ENCODE peak calls at places on chromosomes 11 and 22, in four cellular contexts. One of them, this sample, is unnamed.

GRCh38 chr11:75428989-75429640 is 3.9 kb downstream of the KLHL35 start:
- DNase-seq in HepG2: no peak
- DNase-seq in H1: no peak
- DNase-seq in GM12878: no peak
- DNase-seq in this sample: no peak

GRCh38 chr11:121555172-121555571 is 102.4 kb upstream of the SORL1-AS1 start:
- DNase-seq in HepG2: no peak
- DNase-seq in H1: no peak
- DNase-seq in GM12878: no peak
- DNase-seq in this sample: peak

GRCh38 chr11:60098508-60098907 is 10.0 kb downstream of the MS4A2 start:
- DNase-seq in HepG2: peak
- DNase-seq in H1: no peak
- DNase-seq in GM12878: no peak
- DNase-seq in this sample: no peak

GRCh38 chr11:8192016-8192895 is 23.4 kb upstream of the RIC3 start:
- DNase-seq in HepG2: peak
- DNase-seq in H1: peak
- DNase-seq in GM12878: no peak
- DNase-seq in this sample: peak

GRCh38 chr11:61090521-61090920 is 11.8 kb upstream of the CD5 start:
- DNase-seq in HepG2: no peak
- DNase-seq in H1: no peak
- DNase-seq in GM12878: no peak
- DNase-seq in this sample: no peak

GRCh38 chr11:84905411-84905810 is 721.7 kb downstream of the DLG2 start:
- DNase-seq in HepG2: no peak
- DNase-seq in H1: no peak
- DNase-seq in GM12878: no peak
- DNase-seq in this sample: no peak

GRCh38 chr11:110092577-110093406 is at the start of gene ZC3H12C:
- DNase-seq in HepG2: peak
- DNase-seq in H1: peak
- DNase-seq in GM12878: no peak
- DNase-seq in this sample: peak

GRCh38 chr11:8631395-8632110 is 37.5 kb upstream of the STK33 start:
- DNase-seq in HepG2: no peak
- DNase-seq in H1: no peak
- DNase-seq in GM12878: no peak
- DNase-seq in this sample: no peak

GRCh38 chr11:2779981-2780849 is 80.4 kb upstream of the KCNQ1OT1 start:
- DNase-seq in HepG2: peak
- DNase-seq in H1: peak
- DNase-seq in GM12878: no peak
- DNase-seq in this sample: peak

GRCh38 chr11:35554491-35555237 is 29.2 kb upstream of the PAMR1 start:
- DNase-seq in HepG2: no peak
- DNase-seq in H1: no peak
- DNase-seq in GM12878: no peak
- DNase-seq in this sample: no peak

GRCh38 chr22:33544707-33545106 is 375.6 kb downstream of the LARGE1 start:
- DNase-seq in HepG2: no peak
- DNase-seq in H1: no peak
- DNase-seq in GM12878: no peak
- DNase-seq in this sample: no peak

GRCh38 chr22:50169774-50170341 is 673 bp upstream of the PANX2 start:
- DNase-seq in HepG2: no peak
- DNase-seq in H1: no peak
- DNase-seq in GM12878: no peak
- DNase-seq in this sample: peak

GRCh38 chr11:15901790-15902189 is 454.6 kb downstream of the SOX6 start:
- DNase-seq in HepG2: peak
- DNase-seq in H1: no peak
- DNase-seq in GM12878: no peak
- DNase-seq in this sample: no peak

GRCh38 chr11:61384271-61385242 is 7.8 kb upstream of the TMEM216 start:
- DNase-seq in HepG2: peak
- DNase-seq in H1: peak
- DNase-seq in GM12878: no peak
- DNase-seq in this sample: no peak

GRCh38 chr22:44753189-44754042 is 1.0 kb downstream of the ARHGAP8 start:
- DNase-seq in HepG2: no peak
- DNase-seq in H1: no peak
- DNase-seq in GM12878: no peak
- DNase-seq in this sample: no peak

GRCh38 chr11:78000193-78000592 is 5.7 kb upstream of the INTS4 start:
- DNase-seq in HepG2: peak
- DNase-seq in H1: peak
- DNase-seq in GM12878: no peak
- DNase-seq in this sample: peak

GRCh38 chr22:50713008-50713385 is 25.0 kb upstream of the ACR start:
- DNase-seq in HepG2: no peak
- DNase-seq in H1: no peak
- DNase-seq in GM12878: no peak
- DNase-seq in this sample: no peak

GRCh38 chr22:21916309-21916918 is 36.2 kb downstream of the PPM1F start:
- DNase-seq in HepG2: no peak
- DNase-seq in H1: no peak
- DNase-seq in GM12878: no peak
- DNase-seq in this sample: peak

GRCh38 chr11:82899191-82899820 is 924 bp downstream of the PRCP start:
- DNase-seq in HepG2: peak
- DNase-seq in H1: no peak
- DNase-seq in GM12878: peak
- DNase-seq in this sample: no peak

GRCh38 chr11:62266558-62266957 is 3.4 kb upstream of the SCGB2A2 start:
- DNase-seq in HepG2: no peak
- DNase-seq in H1: no peak
- DNase-seq in GM12878: no peak
- DNase-seq in this sample: no peak

GRCh38 chr11:58525037-58525614 is 17.2 kb upstream of the OR5B21 start:
- DNase-seq in HepG2: no peak
- DNase-seq in H1: no peak
- DNase-seq in GM12878: peak
- DNase-seq in this sample: no peak

GRCh38 chr11:6456361-6457073 is 15.7 kb upstream of the HPX start:
- DNase-seq in HepG2: no peak
- DNase-seq in H1: no peak
- DNase-seq in GM12878: no peak
- DNase-seq in this sample: no peak

GRCh38 chr11:61164610-61165424 is 3.6 kb upstream of the VPS37C start:
- DNase-seq in HepG2: no peak
- DNase-seq in H1: no peak
- DNase-seq in GM12878: no peak
- DNase-seq in this sample: no peak

GRCh38 chr11:103633037-103633788 is 403.2 kb upstream of the DDI1 start:
- DNase-seq in HepG2: no peak
- DNase-seq in H1: no peak
- DNase-seq in GM12878: no peak
- DNase-seq in this sample: no peak
- TF ChIP-seq TCF12 in HepG2: no peak
- TF ChIP-seq TCF12 in H1: no peak
- TF ChIP-seq TCF12 in GM12878: no peak
- TF ChIP-seq TCF12 in this sample: peak

DNA sequence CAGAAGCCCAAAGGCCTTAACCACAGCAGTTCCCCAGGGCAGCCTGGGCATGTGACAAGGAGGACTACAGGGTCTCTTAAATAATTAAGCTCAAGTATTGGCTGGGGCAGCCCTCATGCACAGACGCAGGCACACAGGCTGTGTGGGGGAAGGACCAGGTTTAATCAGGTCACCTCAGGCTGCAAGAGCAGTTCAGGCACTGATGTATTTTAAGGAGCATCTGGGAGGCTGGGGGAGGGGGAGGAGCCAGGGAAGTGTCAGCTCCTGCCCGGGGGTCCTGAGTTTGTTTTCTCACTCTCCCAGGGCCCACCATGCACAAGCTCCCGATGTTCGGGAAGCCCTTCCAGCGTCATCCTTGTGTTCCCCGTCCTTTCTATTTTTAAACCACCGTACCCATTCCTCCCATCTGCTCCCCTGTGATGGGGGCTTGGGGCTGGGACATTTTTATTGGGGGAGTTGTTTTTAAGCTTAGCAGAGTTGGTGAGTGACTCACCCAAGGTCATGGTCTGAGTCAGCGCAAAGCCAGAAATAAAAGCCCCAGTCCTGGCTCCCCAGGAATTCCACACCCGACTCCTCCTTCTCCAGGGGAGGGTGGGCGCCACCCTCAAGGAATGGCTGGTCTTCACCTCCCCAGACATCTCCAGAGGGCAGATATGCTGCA is 2.4 kb downstream of the CSDC2 start:
- DNase-seq in HepG2: peak
- DNase-seq in H1: no peak
- DNase-seq in GM12878: no peak
- DNase-seq in this sample: no peak
- TF ChIP-seq TCF12 in HepG2: no peak
- TF ChIP-seq TCF12 in H1: no peak
- TF ChIP-seq TCF12 in GM12878: no peak
- TF ChIP-seq TCF12 in this sample: no peak

GRCh38 chr11:299951-300735 is 817 bp upstream of the IFITM5 start:
- DNase-seq in HepG2: peak
- DNase-seq in H1: no peak
- DNase-seq in GM12878: no peak
- DNase-seq in this sample: peak
- TF ChIP-seq TCF12 in HepG2: no peak
- TF ChIP-seq TCF12 in H1: no peak
- TF ChIP-seq TCF12 in GM12878: no peak
- TF ChIP-seq TCF12 in this sample: no peak

DNA sequence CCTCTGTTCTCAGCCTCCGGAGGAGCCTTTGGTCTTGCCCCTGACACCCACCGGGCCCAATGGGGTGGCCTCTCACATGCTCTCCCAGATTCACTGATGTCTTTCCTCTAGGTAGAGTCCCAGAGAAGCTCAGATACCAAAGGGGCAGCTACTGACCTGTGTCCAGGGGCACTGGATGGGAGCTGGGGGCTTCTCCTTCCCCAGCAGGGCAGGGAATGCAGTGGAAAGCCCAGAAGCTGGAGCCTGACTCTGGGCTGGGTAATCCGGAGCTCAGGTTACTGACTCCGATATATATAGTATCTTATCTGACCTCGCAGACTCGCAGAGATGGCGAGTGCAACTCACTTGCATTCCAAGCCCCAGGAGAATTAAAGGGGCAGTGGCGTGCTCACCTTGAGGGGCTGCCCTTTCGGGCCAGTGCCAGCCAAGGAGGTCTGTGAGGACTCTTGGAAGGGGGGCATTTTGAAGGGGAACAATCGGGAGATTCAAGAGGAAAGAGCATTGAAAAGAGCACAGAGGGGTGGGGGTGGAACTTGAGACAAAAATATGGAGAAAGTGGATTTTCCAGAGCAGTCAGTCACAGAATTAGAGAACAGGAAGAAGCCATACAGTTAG is 2.5 kb downstream of the USP2 start:
- DNase-seq in HepG2: no peak
- DNase-seq in H1: peak
- DNase-seq in GM12878: no peak
- DNase-seq in this sample: no peak
- TF ChIP-seq TCF12 in HepG2: no peak
- TF ChIP-seq TCF12 in H1: no peak
- TF ChIP-seq TCF12 in GM12878: no peak
- TF ChIP-seq TCF12 in this sample: no peak

DNA sequence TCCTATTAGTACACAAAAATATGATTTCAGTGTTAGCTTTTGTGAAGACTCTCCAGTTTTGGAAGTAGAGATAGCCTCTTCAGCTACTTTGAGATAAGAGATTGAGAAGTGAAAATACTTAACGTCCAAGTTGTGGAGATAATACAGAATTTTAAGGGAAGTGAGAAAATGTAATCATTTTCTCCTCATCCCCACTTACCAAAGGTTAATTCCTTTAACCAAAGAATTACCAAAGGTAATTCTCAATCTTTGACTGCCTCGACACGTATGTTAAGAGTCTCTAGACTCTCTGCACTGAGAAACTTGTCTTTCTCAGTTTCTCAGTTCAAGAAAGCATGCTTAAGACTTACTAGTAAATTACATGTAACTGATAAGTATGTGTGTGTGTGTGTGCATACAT is 15.3 kb downstream of the C11orf54 start:
- DNase-seq in HepG2: no peak
- DNase-seq in H1: no peak
- DNase-seq in GM12878: no peak
- DNase-seq in this sample: no peak
- TF ChIP-seq TCF12 in HepG2: no peak
- TF ChIP-seq TCF12 in H1: no peak
- TF ChIP-seq TCF12 in GM12878: no peak
- TF ChIP-seq TCF12 in this sample: no peak

DNA sequence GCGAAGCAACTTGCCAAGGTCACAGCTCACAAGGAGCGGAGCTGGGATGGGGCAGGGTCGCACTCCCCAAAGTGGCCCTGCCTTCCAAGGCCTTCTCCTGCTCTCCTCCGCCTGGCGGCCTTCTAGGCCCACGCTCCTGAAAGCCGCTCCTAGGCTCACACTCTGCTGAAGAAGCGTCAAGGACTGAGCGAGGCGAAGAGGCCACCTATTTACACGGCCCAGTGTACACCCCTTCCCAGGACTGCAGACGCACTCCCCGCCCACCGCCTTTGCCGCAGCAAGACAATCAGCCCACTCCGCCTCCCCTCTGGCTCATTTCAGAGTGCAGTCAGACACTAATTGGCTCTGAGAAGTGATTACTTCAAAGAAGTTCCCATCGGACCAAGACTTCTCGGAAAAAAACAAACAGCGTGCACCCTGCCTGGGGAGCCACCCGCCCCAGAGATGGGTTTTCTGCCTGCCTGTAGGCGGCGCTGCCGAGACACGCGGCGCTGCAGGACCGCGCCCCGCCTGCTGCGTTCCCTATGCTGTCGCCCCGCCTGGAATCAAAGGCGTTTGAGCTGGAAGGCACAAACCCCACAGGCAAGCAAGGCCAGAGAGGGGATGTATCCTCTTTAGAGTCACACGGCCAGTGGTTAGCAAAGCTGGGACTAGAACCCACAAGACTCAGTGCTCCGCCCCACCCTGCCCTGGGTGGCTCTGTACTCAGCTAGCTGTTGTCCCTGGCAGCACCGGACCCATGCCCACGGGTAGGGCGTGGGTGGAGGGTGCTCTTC is 414.8 kb downstream of the BUD13 start:
- DNase-seq in HepG2: no peak
- DNase-seq in H1: peak
- DNase-seq in GM12878: no peak
- DNase-seq in this sample: no peak
- TF ChIP-seq TCF12 in HepG2: no peak
- TF ChIP-seq TCF12 in H1: no peak
- TF ChIP-seq TCF12 in GM12878: no peak
- TF ChIP-seq TCF12 in this sample: no peak

GRCh38 chr11:91231226-91231625 is 993.4 kb upstream of the FAT3 start:
- DNase-seq in HepG2: no peak
- DNase-seq in H1: no peak
- DNase-seq in GM12878: no peak
- DNase-seq in this sample: no peak
- TF ChIP-seq TCF12 in HepG2: no peak
- TF ChIP-seq TCF12 in H1: no peak
- TF ChIP-seq TCF12 in GM12878: no peak
- TF ChIP-seq TCF12 in this sample: no peak

GRCh38 chr11:107859459-107860239 is 1.1 kb upstream of the SLC35F2 start:
- DNase-seq in HepG2: no peak
- DNase-seq in H1: peak
- DNase-seq in GM12878: peak
- DNase-seq in this sample: peak
- TF ChIP-seq TCF12 in HepG2: no peak
- TF ChIP-seq TCF12 in H1: no peak
- TF ChIP-seq TCF12 in GM12878: peak
- TF ChIP-seq TCF12 in this sample: no peak

This sample was measured in SK-N-SH.